ENCODE peak calls at places on chromosomes 12 and 14, in ten cellular contexts. One of them, this sample, is unnamed.

GRCh38 chr14:49951946-49952345 is 59.1 kb downstream of the ARF6 start:
- DNase-seq in CD4-positive, CD25-positive, alpha-beta regulatory T cell: no peak
- DNase-seq in GM23338: no peak
- DNase-seq in tibial artery: no peak
- DNase-seq in PC-9: no peak
- DNase-seq in Peyer's patch: no peak
- DNase-seq in heart right ventricle: no peak
- DNase-seq in cardiac muscle cell: no peak
- DNase-seq in keratinocyte: no peak
- DNase-seq in mesendoderm: no peak
- DNase-seq in this sample: no peak

GRCh38 chr12:127060933-127061332 is 1206.0 kb upstream of the TMEM132C start:
- DNase-seq in tibial artery: no peak
- DNase-seq in heart right ventricle: no peak
- DNase-seq in cardiac muscle cell: no peak
- DNase-seq in mesendoderm: no peak
- DNase-seq in CD4-positive, CD25-positive, alpha-beta regulatory T cell: no peak
- DNase-seq in keratinocyte: no peak
- DNase-seq in GM23338: no peak
- DNase-seq in PC-9: no peak
- DNase-seq in Peyer's patch: no peak
- DNase-seq in this sample: no peak

GRCh38 chr12:127108360-127109215 is 1158.4 kb upstream of the TMEM132C start:
- DNase-seq in heart right ventricle: peak; percentile 40
- DNase-seq in Peyer's patch: no peak
- DNase-seq in PC-9: peak; percentile 50
- DNase-seq in mesendoderm: peak; percentile 65
- DNase-seq in keratinocyte: no peak
- DNase-seq in tibial artery: no peak
- DNase-seq in cardiac muscle cell: peak; percentile 38
- DNase-seq in CD4-positive, CD25-positive, alpha-beta regulatory T cell: no peak
- DNase-seq in GM23338: peak; percentile 59
- DNase-seq in this sample: no peak

GRCh38 chr12:82099216-82099615 is 259.0 kb downstream of the CCDC59 start:
- DNase-seq in PC-9: no peak
- DNase-seq in mesendoderm: no peak
- DNase-seq in Peyer's patch: no peak
- DNase-seq in heart right ventricle: no peak
- DNase-seq in tibial artery: no peak
- DNase-seq in cardiac muscle cell: no peak
- DNase-seq in GM23338: no peak
- DNase-seq in keratinocyte: peak; percentile 66
- DNase-seq in CD4-positive, CD25-positive, alpha-beta regulatory T cell: no peak
- DNase-seq in this sample: no peak

GRCh38 chr14:34711169-34711568 is 3.2 kb downstream of the CFL2 start:
- DNase-seq in PC-9: no peak
- DNase-seq in mesendoderm: no peak
- DNase-seq in tibial artery: no peak
- DNase-seq in cardiac muscle cell: peak; percentile 78
- DNase-seq in Peyer's patch: no peak
- DNase-seq in heart right ventricle: no peak
- DNase-seq in keratinocyte: peak; percentile 32
- DNase-seq in CD4-positive, CD25-positive, alpha-beta regulatory T cell: no peak
- DNase-seq in GM23338: no peak
- DNase-seq in this sample: no peak

GRCh38 chr12:79689477-79690155 is 1.1 kb downstream of the PAWR start:
- DNase-seq in mesendoderm: peak; percentile 83
- DNase-seq in GM23338: peak; percentile 71
- DNase-seq in keratinocyte: no peak
- DNase-seq in heart right ventricle: peak; percentile 37
- DNase-seq in tibial artery: peak; percentile 69
- DNase-seq in Peyer's patch: peak; percentile 71
- DNase-seq in cardiac muscle cell: peak; percentile 55
- DNase-seq in PC-9: peak; percentile 31
- DNase-seq in CD4-positive, CD25-positive, alpha-beta regulatory T cell: no peak
- DNase-seq in this sample: no peak

GRCh38 chr14:29927596-29928341 is at the start of gene PRKD1:
- DNase-seq in GM23338: peak; percentile 73
- DNase-seq in cardiac muscle cell: peak; percentile 84
- DNase-seq in mesendoderm: peak; percentile 86
- DNase-seq in keratinocyte: no peak
- DNase-seq in heart right ventricle: peak; percentile 76
- DNase-seq in Peyer's patch: peak; percentile 52
- DNase-seq in tibial artery: peak; percentile 80
- DNase-seq in CD4-positive, CD25-positive, alpha-beta regulatory T cell: no peak
- DNase-seq in PC-9: peak; percentile 3
- DNase-seq in this sample: no peak

GRCh38 chr12:42608196-42608825 is 18.8 kb upstream of the PRICKLE1 start:
- DNase-seq in keratinocyte: no peak
- DNase-seq in PC-9: no peak
- DNase-seq in tibial artery: no peak
- DNase-seq in heart right ventricle: no peak
- DNase-seq in cardiac muscle cell: no peak
- DNase-seq in CD4-positive, CD25-positive, alpha-beta regulatory T cell: no peak
- DNase-seq in GM23338: no peak
- DNase-seq in Peyer's patch: no peak
- DNase-seq in mesendoderm: no peak
- DNase-seq in this sample: no peak

GRCh38 chr12:6039894-6040601 is 84.4 kb downstream of the VWF start:
- DNase-seq in tibial artery: no peak
- DNase-seq in keratinocyte: peak; percentile 25
- DNase-seq in GM23338: peak; percentile 90
- DNase-seq in PC-9: peak; percentile 65
- DNase-seq in CD4-positive, CD25-positive, alpha-beta regulatory T cell: peak; percentile 18
- DNase-seq in Peyer's patch: no peak
- DNase-seq in heart right ventricle: no peak
- DNase-seq in cardiac muscle cell: peak; percentile 82
- DNase-seq in mesendoderm: peak; percentile 85
- DNase-seq in this sample: no peak

GRCh38 chr12:460301-461230 is 827 bp downstream of the B4GALNT3 start:
- DNase-seq in keratinocyte: no peak
- DNase-seq in heart right ventricle: peak; percentile 35
- DNase-seq in tibial artery: peak; percentile 72
- DNase-seq in mesendoderm: no peak
- DNase-seq in cardiac muscle cell: peak; percentile 10
- DNase-seq in PC-9: peak; percentile 32
- DNase-seq in CD4-positive, CD25-positive, alpha-beta regulatory T cell: peak; percentile 20
- DNase-seq in Peyer's patch: peak; percentile 61
- DNase-seq in GM23338: peak; percentile 50
- DNase-seq in this sample: peak; percentile 41

GRCh38 chr12:85504624-85505023 is 224.6 kb downstream of the ALX1 start:
- DNase-seq in tibial artery: no peak
- DNase-seq in CD4-positive, CD25-positive, alpha-beta regulatory T cell: no peak
- DNase-seq in keratinocyte: no peak
- DNase-seq in cardiac muscle cell: no peak
- DNase-seq in mesendoderm: no peak
- DNase-seq in Peyer's patch: no peak
- DNase-seq in PC-9: no peak
- DNase-seq in heart right ventricle: no peak
- DNase-seq in GM23338: no peak
- DNase-seq in this sample: no peak

GRCh38 chr14:27190286-27190685 is 592.5 kb upstream of the NOVA1 start:
- DNase-seq in heart right ventricle: no peak
- DNase-seq in CD4-positive, CD25-positive, alpha-beta regulatory T cell: no peak
- DNase-seq in GM23338: no peak
- DNase-seq in mesendoderm: no peak
- DNase-seq in tibial artery: no peak
- DNase-seq in PC-9: no peak
- DNase-seq in keratinocyte: no peak
- DNase-seq in Peyer's patch: no peak
- DNase-seq in cardiac muscle cell: no peak
- DNase-seq in this sample: no peak

GRCh38 chr14:43872222-43872621 is 634.9 kb downstream of the FSCB start:
- DNase-seq in CD4-positive, CD25-positive, alpha-beta regulatory T cell: no peak
- DNase-seq in GM23338: peak; percentile 66
- DNase-seq in PC-9: no peak
- DNase-seq in cardiac muscle cell: no peak
- DNase-seq in tibial artery: no peak
- DNase-seq in heart right ventricle: no peak
- DNase-seq in Peyer's patch: no peak
- DNase-seq in mesendoderm: peak; percentile 69
- DNase-seq in keratinocyte: no peak
- DNase-seq in this sample: no peak

GRCh38 chr14:75753696-75754095 is 92.7 kb downstream of the TTLL5 start:
- DNase-seq in Peyer's patch: no peak
- DNase-seq in CD4-positive, CD25-positive, alpha-beta regulatory T cell: no peak
- DNase-seq in cardiac muscle cell: peak; percentile 58
- DNase-seq in keratinocyte: no peak
- DNase-seq in GM23338: no peak
- DNase-seq in heart right ventricle: no peak
- DNase-seq in tibial artery: no peak
- DNase-seq in mesendoderm: no peak
- DNase-seq in PC-9: no peak
- DNase-seq in this sample: no peak

GRCh38 chr12:49741882-49742620 is 694 bp downstream of the TMBIM6 start:
- DNase-seq in PC-9: peak; percentile 87
- DNase-seq in heart right ventricle: peak; percentile 87
- DNase-seq in Peyer's patch: peak; percentile 92
- DNase-seq in CD4-positive, CD25-positive, alpha-beta regulatory T cell: peak; percentile 84
- DNase-seq in keratinocyte: peak; percentile 45
- DNase-seq in tibial artery: peak; percentile 92
- DNase-seq in mesendoderm: peak; percentile 95
- DNase-seq in GM23338: peak; percentile 91
- DNase-seq in cardiac muscle cell: peak; percentile 86
- DNase-seq in this sample: peak; percentile 84

GRCh38 chr14:63543000-63543825 is at the start of gene PPP2R5E:
- DNase-seq in tibial artery: peak; percentile 99
- DNase-seq in CD4-positive, CD25-positive, alpha-beta regulatory T cell: peak; percentile 98
- DNase-seq in PC-9: peak; percentile 99
- DNase-seq in Peyer's patch: peak; percentile 98
- DNase-seq in cardiac muscle cell: peak; percentile 99
- DNase-seq in GM23338: peak; percentile 99
- DNase-seq in keratinocyte: peak; percentile 85
- DNase-seq in heart right ventricle: peak; percentile 96
- DNase-seq in mesendoderm: peak; percentile 100
- DNase-seq in this sample: peak; percentile 98

DNA sequence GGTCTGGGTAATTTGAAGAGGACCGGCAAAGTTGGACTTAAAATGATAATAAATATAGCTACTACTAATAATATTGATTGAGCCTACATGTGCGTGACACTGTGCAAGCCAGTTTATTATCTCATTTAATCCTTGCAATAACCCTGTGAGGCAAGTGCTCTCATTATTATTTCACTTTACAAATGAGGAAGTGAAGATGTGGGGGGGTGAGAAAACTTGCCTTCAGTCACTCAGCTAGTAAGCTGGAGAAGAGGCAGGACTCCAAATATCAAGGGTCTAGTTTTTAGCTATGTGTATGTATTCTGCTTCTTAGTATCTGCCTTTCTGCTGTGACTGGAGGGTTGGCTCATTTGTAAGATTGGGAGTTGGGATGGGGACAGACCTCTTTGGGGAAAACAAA is 39.2 kb downstream of the NPAS3 start:
- DNase-seq in cardiac muscle cell: no peak
- DNase-seq in heart right ventricle: no peak
- DNase-seq in Peyer's patch: no peak
- DNase-seq in GM23338: no peak
- DNase-seq in tibial artery: no peak
- DNase-seq in PC-9: no peak
- DNase-seq in CD4-positive, CD25-positive, alpha-beta regulatory T cell: no peak
- DNase-seq in mesendoderm: no peak
- DNase-seq in keratinocyte: no peak
- DNase-seq in this sample: no peak
- H3K4me1 ChIP-seq in cardiac muscle cell: no peaks in the 10 kb centered on the region
- H3K4me1 ChIP-seq in heart right ventricle: no peaks in the 10 kb centered on the region
- H3K4me1 ChIP-seq in Peyer's patch: no peaks in the 10 kb centered on the region
- H3K4me1 ChIP-seq in GM23338: no peaks in the 10 kb centered on the region
- H3K4me1 ChIP-seq in tibial artery: no peaks in the 10 kb centered on the region
- H3K4me1 ChIP-seq in PC-9: no peaks in the 10 kb centered on the region
- H3K4me1 ChIP-seq in CD4-positive, CD25-positive, alpha-beta regulatory T cell: no peaks in the 10 kb centered on the region
- H3K4me1 ChIP-seq in mesendoderm: no peaks in the 10 kb centered on the region
- H3K4me1 ChIP-seq in keratinocyte: no peaks in the 10 kb centered on the region
- H3K4me1 ChIP-seq in this sample: no peaks in the 10 kb centered on the region

DNA sequence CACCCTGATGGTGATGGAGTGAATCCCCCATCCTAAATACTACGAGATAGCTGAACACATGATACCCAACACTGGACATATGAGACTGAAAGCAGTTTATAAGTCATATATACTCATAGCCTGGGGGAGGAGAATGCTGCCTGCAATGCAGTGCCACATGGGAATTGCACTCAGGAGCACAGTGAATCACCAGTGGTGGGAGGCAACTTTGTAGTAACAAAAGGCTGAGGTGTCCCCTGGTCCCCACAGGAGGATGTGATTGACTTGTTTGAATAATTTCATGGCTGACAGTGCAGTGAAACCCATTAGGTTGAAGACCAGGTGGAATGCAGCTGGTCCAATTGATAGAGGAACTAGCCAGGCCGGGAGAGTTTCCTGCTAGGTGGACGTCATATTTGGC is 20.2 kb downstream of the CCDC38 start:
- DNase-seq in GM23338: no peak
- DNase-seq in CD4-positive, CD25-positive, alpha-beta regulatory T cell: no peak
- DNase-seq in PC-9: no peak
- DNase-seq in tibial artery: no peak
- DNase-seq in cardiac muscle cell: peak; percentile 27
- DNase-seq in Peyer's patch: no peak
- DNase-seq in keratinocyte: no peak
- DNase-seq in heart right ventricle: no peak
- DNase-seq in mesendoderm: no peak
- DNase-seq in this sample: no peak
- H3K4me1 ChIP-seq in GM23338: no peaks in the 10 kb centered on the region
- H3K4me1 ChIP-seq in CD4-positive, CD25-positive, alpha-beta regulatory T cell: no peaks in the 10 kb centered on the region
- H3K4me1 ChIP-seq in PC-9: no peaks in the 10 kb centered on the region
- H3K4me1 ChIP-seq in tibial artery: no peaks in the 10 kb centered on the region
- H3K4me1 ChIP-seq in cardiac muscle cell: no peaks in the 10 kb centered on the region
- H3K4me1 ChIP-seq in Peyer's patch: no peaks in the 10 kb centered on the region
- H3K4me1 ChIP-seq in keratinocyte: no peaks in the 10 kb centered on the region
- H3K4me1 ChIP-seq in heart right ventricle: no peaks in the 10 kb centered on the region
- H3K4me1 ChIP-seq in mesendoderm: no peaks in the 10 kb centered on the region
- H3K4me1 ChIP-seq in this sample: no peaks in the 10 kb centered on the region

DNA sequence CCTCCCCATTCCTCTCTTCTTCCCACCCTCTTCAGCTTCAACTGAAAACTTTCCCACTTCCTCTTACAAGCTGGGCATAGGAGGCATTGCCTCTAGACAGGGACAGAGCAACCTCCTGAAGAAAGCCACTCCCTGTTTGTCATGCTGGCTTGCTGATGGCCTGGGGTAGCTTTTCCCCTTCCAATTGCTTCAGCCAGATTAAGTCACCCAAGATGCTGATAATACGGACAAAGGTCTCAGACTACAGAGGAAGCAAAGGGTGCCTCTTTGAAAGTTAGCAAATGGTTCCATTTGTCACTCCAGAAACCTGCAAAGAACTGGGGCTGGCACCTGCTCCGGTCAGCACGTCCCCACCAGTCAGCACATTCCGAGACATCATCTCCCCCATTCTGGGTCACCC is 6.0 kb downstream of the KRT2 start:
- DNase-seq in cardiac muscle cell: no peak
- DNase-seq in Peyer's patch: no peak
- DNase-seq in tibial artery: no peak
- DNase-seq in keratinocyte: no peak
- DNase-seq in PC-9: no peak
- DNase-seq in heart right ventricle: no peak
- DNase-seq in CD4-positive, CD25-positive, alpha-beta regulatory T cell: no peak
- DNase-seq in mesendoderm: peak; percentile 7
- DNase-seq in GM23338: no peak
- DNase-seq in this sample: no peak
- H3K4me1 ChIP-seq in cardiac muscle cell: no peaks in the 10 kb centered on the region
- H3K4me1 ChIP-seq in Peyer's patch: peaks cover 3% of the 10 kb centered on the region
- H3K4me1 ChIP-seq in tibial artery: peaks cover 3% of the 10 kb centered on the region
- H3K4me1 ChIP-seq in keratinocyte: peaks cover 4% of the 10 kb centered on the region
- H3K4me1 ChIP-seq in PC-9: peaks cover 11% of the 10 kb centered on the region
- H3K4me1 ChIP-seq in heart right ventricle: no peaks in the 10 kb centered on the region
- H3K4me1 ChIP-seq in CD4-positive, CD25-positive, alpha-beta regulatory T cell: peaks cover 6% of the 10 kb centered on the region
- H3K4me1 ChIP-seq in mesendoderm: no peaks in the 10 kb centered on the region
- H3K4me1 ChIP-seq in GM23338: no peaks in the 10 kb centered on the region
- H3K4me1 ChIP-seq in this sample: peaks cover 85% of the 10 kb centered on the region

GRCh38 chr14:73467377-73467776 is 9.0 kb upstream of the NUMB start:
- DNase-seq in Peyer's patch: no peak
- DNase-seq in CD4-positive, CD25-positive, alpha-beta regulatory T cell: no peak
- DNase-seq in keratinocyte: no peak
- DNase-seq in PC-9: no peak
- DNase-seq in tibial artery: no peak
- DNase-seq in mesendoderm: no peak
- DNase-seq in heart right ventricle: no peak
- DNase-seq in cardiac muscle cell: peak; percentile 74
- DNase-seq in GM23338: no peak
- DNase-seq in this sample: no peak
- H3K4me1 ChIP-seq in Peyer's patch: peaks cover 4% of the 10 kb centered on the region
- H3K4me1 ChIP-seq in CD4-positive, CD25-positive, alpha-beta regulatory T cell: peaks cover 4% of the 10 kb centered on the region
- H3K4me1 ChIP-seq in keratinocyte: peaks cover 14% of the 10 kb centered on the region
- H3K4me1 ChIP-seq in PC-9: peaks cover 7% of the 10 kb centered on the region
- H3K4me1 ChIP-seq in tibial artery: peaks cover 6% of the 10 kb centered on the region
- H3K4me1 ChIP-seq in mesendoderm: peaks cover 1% of the 10 kb centered on the region
- H3K4me1 ChIP-seq in heart right ventricle: peaks cover 15% of the 10 kb centered on the region
- H3K4me1 ChIP-seq in cardiac muscle cell: peaks cover 19% of the 10 kb centered on the region
- H3K4me1 ChIP-seq in GM23338: no peaks in the 10 kb centered on the region
- H3K4me1 ChIP-seq in this sample: no peaks in the 10 kb centered on the region